ENCODE peak calls at places on chromosomes 13 and 19, in six cellular contexts. T is HCT116, F is GM23248, H is neural progenitor cell, V is MM.1S, L is PC-3. Z is an unnamed sample.

GRCh38 chr19:28915737-28916460 is 297.1 kb downstream of the UQCRFS1 start:
- DNase-seq in F (no peak), T (no peak), V (no peak), H (no peak), L (no peak), Z (no peak)

GRCh38 chr19:7722231-7722651 is 9.7 kb downstream of the CLEC4G start:
- DNase-seq in F (no peak), V (no peak), T (no peak), H (peak; percentile 18), L (no peak), Z (no peak)

GRCh38 chr13:90766503-90766902 is 581.0 kb upstream of the MIR17HG start:
- DNase-seq in F (no peak), L (no peak), T (no peak), V (no peak), H (no peak), Z (no peak)

GRCh38 chr19:46341937-46342336 is 5.0 kb upstream of the PPP5C start:
- DNase-seq in F (no peak), L (no peak), T (no peak), V (no peak), H (no peak), Z (no peak)

GRCh38 chr13:44685641-44686040 is 109.5 kb upstream of the TSC22D1 start:
- DNase-seq in V (peak; percentile 11), L (peak; percentile 14), T (no peak), F (no peak), H (no peak), Z (no peak)

GRCh38 chr13:19670147-19670546 is 36.7 kb downstream of the MPHOSPH8 start:
- DNase-seq in F (no peak), H (no peak), T (no peak), V (no peak), L (no peak), Z (no peak)

GRCh38 chr19:17616686-17616960 is 61.2 kb downstream of the COLGALT1 start:
- DNase-seq in V (no peak), H (no peak), T (no peak), F (no peak), L (no peak), Z (no peak)

GRCh38 chr19:47598407-47599349 is 10.3 kb upstream of the BICRA start:
- DNase-seq in L (peak; percentile 94), V (no peak), T (peak; percentile 61), F (peak; percentile 98), H (peak; percentile 65), Z (no peak)

GRCh38 chr19:4583961-4584669 is 24.6 kb upstream of the SEMA6B start:
- DNase-seq in V (no peak), H (peak; percentile 78), F (peak; percentile 28), L (peak; percentile 36), T (no peak), Z (peak; percentile 87)
- H3K9ac ChIP-seq in V (no peak overlapping the region), H (no peak overlapping the region), F (no peak overlapping the region), L (no peak overlapping the region), T (peak overlapping the region; percentile 47), Z (no peak overlapping the region)

DNA sequence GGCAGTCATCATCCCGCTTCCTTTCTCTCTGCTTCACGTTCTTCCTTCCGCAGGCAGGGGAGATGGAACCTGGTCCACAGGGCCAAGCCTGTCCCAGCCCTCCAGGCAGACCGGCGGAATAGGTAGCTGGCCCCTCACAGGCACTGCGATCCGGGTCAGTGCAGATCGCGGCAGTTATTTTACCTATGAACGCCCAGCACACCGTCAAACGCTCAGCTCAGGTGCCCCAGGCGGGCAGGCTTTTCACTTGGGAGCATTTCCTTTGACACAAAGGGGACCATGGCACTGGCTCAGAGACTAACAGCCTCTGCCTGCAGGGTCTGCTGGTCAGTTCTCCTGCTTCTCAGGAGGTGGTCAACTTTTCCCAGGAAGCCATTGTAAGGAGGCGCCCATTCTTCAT is 97.0 kb upstream of the ZNF98 start:
- DNase-seq in V (no peak), T (no peak), H (no peak), F (no peak), L (no peak), Z (no peak)
- H3K9me3 ChIP-seq in V (no peaks in the 10 kb centered on the region), T (no peaks in the 10 kb centered on the region), H (no peaks in the 10 kb centered on the region), F (no peaks in the 10 kb centered on the region), L (no peaks in the 10 kb centered on the region), Z (no peaks in the 10 kb centered on the region)

GRCh38 chr13:75493156-75493555 is 11.2 kb upstream of the TBC1D4 start:
- DNase-seq in H (no peak), T (no peak), V (no peak), F (no peak), L (no peak), Z (no peak)

GRCh38 chr13:75486654-75487053 is 4.7 kb upstream of the TBC1D4 start:
- DNase-seq in T (no peak), H (no peak), V (no peak), F (no peak), L (no peak), Z (no peak)

GRCh38 chr13:75492389-75492788 is 10.4 kb upstream of the TBC1D4 start:
- DNase-seq in T (no peak), L (no peak), H (no peak), V (no peak), F (peak; percentile 74), Z (no peak)

GRCh38 chr13:75486146-75486545 is 4.2 kb upstream of the TBC1D4 start:
- DNase-seq in V (no peak), H (peak; percentile 3), F (peak; percentile 31), T (no peak), L (no peak), Z (no peak)

GRCh38 chr13:75489502-75490263 is 7.7 kb upstream of the TBC1D4 start:
- DNase-seq in T (no peak), V (peak; percentile 68), F (peak; percentile 91), L (peak; percentile 62), H (no peak), Z (no peak)
- TF ChIP-seq EZH2phosphoT487 in T (no peak), V (no peak), F (no peak), L (no peak), H (no peak), Z (no peak)

GRCh38 chr19:10762656-10763055 is 44.8 kb downstream of the DNM2 start:
- DNase-seq in T (no peak), L (peak; percentile 51), H (no peak), F (no peak), V (no peak), Z (no peak)
- H3K9ac ChIP-seq in T (no peak overlapping the region), L (no peak overlapping the region), H (no peak overlapping the region), F (no peak overlapping the region), V (no peak overlapping the region), Z (no peak overlapping the region)

Z was measured in SK-N-SH.